ENCODE peak calls at places on chromosomes 6 and 20, in nine cellular contexts. W is OCI-LY7, F is right atrium auricular region, A is kidney, G is AG09319, Q is AG04449, C is RWPE1, N is breast epithelium, E is K562. U is an unnamed sample.

GRCh38 chr20:37816726-37817125 is 86.2 kb upstream of the VSTM2L start:
- DNase-seq in A (no peak), W (no peak), F (no peak), C (no peak), G (no peak), Q (no peak), E (no peak), N (no peak), U (no peak)

GRCh38 chr6:116033687-116034303 is 26.9 kb downstream of the FRK start:
- DNase-seq in N (no peak), G (no peak), E (no peak), W (no peak), F (no peak), C (no peak), A (no peak), Q (no peak), U (no peak)

GRCh38 chr20:16569218-16570153 is 3.8 kb downstream of the KIF16B start:
- DNase-seq in E (no peak), Q (no peak), G (no peak), A (no peak), C (no peak), W (no peak), N (no peak), F (no peak), U (no peak)

GRCh38 chr6:158072083-158072721 is 90.5 kb downstream of the SYNJ2 start:
- DNase-seq in Q (no peak), C (peak; percentile 70), A (peak; percentile 89), N (peak; percentile 70), G (peak; percentile 47), F (peak; percentile 81), W (peak; percentile 58), E (peak; percentile 87), U (peak; percentile 86)

GRCh38 chr6:164151161-164151728 is 736.7 kb downstream of the QKI start:
- DNase-seq in C (no peak), G (no peak), E (no peak), A (no peak), Q (no peak), F (no peak), W (no peak), N (no peak), U (no peak)

GRCh38 chr20:32638848-32639247 is 34.9 kb downstream of the C20orf203 start:
- DNase-seq in E (no peak), C (peak; percentile 84), G (no peak), Q (no peak), F (no peak), N (no peak), W (no peak), A (no peak), U (no peak)

GRCh38 chr6:34145161-34146020 is 496 bp downstream of the GRM4 start:
- DNase-seq in G (no peak), A (peak; percentile 86), F (no peak), C (peak; percentile 34), E (peak; percentile 21), W (peak; percentile 43), Q (no peak), N (no peak), U (no peak)

GRCh38 chr20:58078741-58079522 is 149.5 kb downstream of the ANKRD60 start:
- DNase-seq in A (no peak), Q (no peak), C (no peak), E (no peak), G (no peak), W (no peak), F (peak; percentile 43), N (no peak), U (no peak)

GRCh38 chr6:139515511-139515910 is 141.1 kb upstream of the CITED2 start:
- DNase-seq in G (no peak), A (no peak), W (no peak), N (no peak), F (no peak), E (no peak), Q (no peak), C (no peak), U (no peak)

GRCh38 chr6:149032599-149033405 is 284.7 kb upstream of the TAB2 start:
- DNase-seq in C (peak; percentile 76), E (no peak), N (no peak), A (no peak), G (peak; percentile 68), Q (peak; percentile 69), F (no peak), W (no peak), U (no peak)

GRCh38 chr6:161227004-161227950 is 46.6 kb downstream of the AGPAT4 start:
- DNase-seq in G (no peak), F (no peak), N (no peak), Q (no peak), W (no peak), E (peak; percentile 52), A (no peak), C (no peak), U (no peak)

GRCh38 chr20:18032977-18033892 is 24.5 kb downstream of the OVOL2 start:
- DNase-seq in E (no peak), F (no peak), G (no peak), A (peak; percentile 65), W (no peak), C (no peak), Q (no peak), N (no peak), U (no peak)

GRCh38 chr6:155628315-155628714 is 172.7 kb upstream of the NOX3 start:
- DNase-seq in F (no peak), C (no peak), E (peak; percentile 34), W (peak; percentile 5), G (no peak), A (no peak), Q (no peak), N (no peak), U (no peak)

GRCh38 chr6:148758492-148758891 is 11.7 kb downstream of the UST start:
- DNase-seq in E (no peak), C (no peak), G (no peak), Q (no peak), N (no peak), W (peak; percentile 95), A (no peak), F (no peak), U (no peak)

GRCh38 chr6:38644951-38645350 is 5.2 kb upstream of the BTBD9 start:
- DNase-seq in E (no peak), A (no peak), F (no peak), Q (no peak), C (no peak), W (no peak), G (no peak), N (no peak), U (no peak)

GRCh38 chr6:98343004-98343403 is 491.4 kb upstream of the POU3F2 start:
- DNase-seq in G (no peak), A (no peak), F (no peak), N (no peak), C (no peak), E (no peak), Q (no peak), W (no peak), U (no peak)
- TF ChIP-seq CTCF in G (no peak), A (no peak), F (no peak), N (no peak), C (no peak), E (no peak), Q (no peak), W (no peak), U (no peak)

GRCh38 chr6:10426781-10427279 is 12.0 kb upstream of the TFAP2A start:
- DNase-seq in F (no peak), N (no peak), G (no peak), E (no peak), C (no peak), Q (no peak), W (peak; percentile 21), A (no peak), U (no peak)

GRCh38 chr6:10425973-10426780 is 11.3 kb upstream of the TFAP2A start:
- DNase-seq in W (peak; percentile 14), A (peak; percentile 89), Q (no peak), G (no peak), F (no peak), N (peak; percentile 77), C (no peak), E (no peak), U (no peak)

GRCh38 chr6:10433322-10433721 is 18.4 kb upstream of the TFAP2A start:
- DNase-seq in E (no peak), N (no peak), Q (no peak), G (no peak), W (no peak), C (no peak), A (no peak), F (no peak), U (no peak)

GRCh38 chr6:10431423-10432164 is 16.7 kb upstream of the TFAP2A start:
- DNase-seq in W (no peak), N (no peak), C (peak; percentile 88), F (no peak), G (no peak), A (no peak), E (no peak), Q (no peak), U (no peak)

GRCh38 chr6:10429638-10430427 is 15.0 kb upstream of the TFAP2A start:
- DNase-seq in W (peak; percentile 64), Q (no peak), E (peak; percentile 77), C (peak; percentile 50), A (no peak), G (no peak), N (no peak), F (no peak), U (no peak)
- TF ChIP-seq CTCF in W (peak; percentile 92), Q (peak; percentile 42), E (peak; percentile 79), C (peak; percentile 78), A (peak; percentile 54), G (peak; percentile 62), N (peak; percentile 37), F (peak; percentile 60), U (peak; percentile 35)

GRCh38 chr6:79712144-79712543 is 81.0 kb downstream of the SH3BGRL2 start:
- DNase-seq in Q (no peak), G (no peak), A (no peak), W (no peak), F (no peak), N (no peak), C (no peak), E (no peak), U (no peak)

GRCh38 chr6:79712616-79713015 is 81.5 kb downstream of the SH3BGRL2 start:
- DNase-seq in A (no peak), C (no peak), N (no peak), E (no peak), Q (no peak), G (no peak), W (no peak), F (no peak), U (no peak)

GRCh38 chr6:79711167-79711566 is 80.0 kb downstream of the SH3BGRL2 start:
- DNase-seq in G (no peak), C (no peak), F (no peak), A (no peak), N (no peak), Q (no peak), W (no peak), E (no peak), U (no peak)

GRCh38 chr6:79710127-79710526 is 79.0 kb downstream of the SH3BGRL2 start:
- DNase-seq in A (no peak), E (no peak), N (no peak), F (no peak), Q (no peak), C (no peak), G (no peak), W (no peak), U (no peak)

GRCh38 chr6:79713701-79714322 is 82.7 kb downstream of the SH3BGRL2 start:
- DNase-seq in G (no peak), Q (no peak), W (peak; percentile 51), F (no peak), N (no peak), A (no peak), C (peak; percentile 20), E (peak; percentile 75), U (no peak)
- TF ChIP-seq CTCF in G (peak; percentile 65), Q (peak; percentile 36), W (peak; percentile 82), F (peak; percentile 76), N (no peak), A (peak; percentile 60), C (peak; percentile 50), E (peak; percentile 64), U (peak; percentile 52)

GRCh38 chr20:4684837-4685413 is 36.8 kb upstream of the PRND start:
- DNase-seq in C (no peak), W (no peak), N (no peak), Q (no peak), A (no peak), E (peak; percentile 43), G (no peak), F (no peak), U (no peak)
- TF ChIP-seq CTCF in C (no peak), W (no peak), N (no peak), Q (no peak), A (no peak), E (no peak), G (no peak), F (no peak), U (no peak)

U was measured in tibial artery.